ENCODE peak calls at places on chromosome 5, in seven cellular contexts. V, W, J, M, K, D and A are unnamed samples.

GRCh38 chr5:142143878-142144277 is 35.3 kb downstream of the NDFIP1 start:
- DNase-seq in K (no peak), V (no peak), W (peak), J (peak), M (peak), D (no peak), A (peak)

GRCh38 chr5:44945743-44946142 is 137.0 kb downstream of the MRPS30 start:
- DNase-seq in J (no peak), D (no peak), W (no peak), V (no peak), K (no peak), M (no peak), A (no peak)

GRCh38 chr5:96753848-96754247 is 53.9 kb downstream of the ERAP1 start:
- DNase-seq in V (no peak), D (no peak), K (no peak), J (no peak), M (peak), W (no peak), A (no peak)

GRCh38 chr5:111278824-111279504 is 54.8 kb downstream of the CAMK4 start:
- DNase-seq in M (peak), W (peak), J (peak), V (peak), D (peak), K (peak), A (peak)

GRCh38 chr5:42982107-42982622 is 58.0 kb downstream of the ANXA2R start:
- DNase-seq in D (no peak), J (no peak), V (no peak), W (peak), M (peak), K (no peak), A (no peak)

GRCh38 chr5:155539958-155540595 is 526.5 kb downstream of the KIF4B start:
- DNase-seq in W (peak), M (no peak), D (no peak), J (no peak), V (no peak), K (no peak), A (no peak)

GRCh38 chr5:175590471-175590881 is 67.4 kb upstream of the HRH2 start:
- DNase-seq in J (peak), V (no peak), K (no peak), M (no peak), D (no peak), W (no peak), A (peak)

GRCh38 chr5:134851307-134851923 is 5.6 kb downstream of the C5orf24 start:
- DNase-seq in J (peak), D (no peak), M (peak), V (no peak), K (no peak), W (no peak), A (peak)

GRCh38 chr5:126178521-126178920 is 244.7 kb upstream of the GRAMD2B start:
- DNase-seq in D (no peak), M (no peak), K (no peak), W (no peak), V (peak), J (peak), A (no peak)

GRCh38 chr5:144315026-144315425 is 144.4 kb downstream of the KCTD16 start:
- DNase-seq in V (no peak), W (no peak), K (no peak), J (no peak), M (no peak), D (no peak), A (no peak)

GRCh38 chr5:136155769-136156168 is 23.1 kb downstream of the SMAD5 start:
- DNase-seq in V (no peak), W (no peak), M (no peak), J (peak), K (no peak), D (no peak), A (no peak)

GRCh38 chr5:108001222-108001621 is 330.5 kb upstream of the EFNA5 start:
- DNase-seq in D (no peak), V (no peak), W (no peak), M (no peak), K (no peak), J (no peak), A (no peak)

GRCh38 chr5:159097461-159098284 is 2.0 kb downstream of the EBF1 start:
- DNase-seq in K (peak), J (peak), D (no peak), V (no peak), M (no peak), W (peak), A (no peak)

GRCh38 chr5:128213340-128213739 is 129.8 kb downstream of the SLC12A2 start:
- DNase-seq in W (peak), J (peak), D (no peak), M (peak), K (peak), V (peak), A (peak)

GRCh38 chr5:169873642-169874041 is 106.7 kb downstream of the INSYN2B start:
- DNase-seq in M (no peak), K (no peak), V (no peak), J (peak), D (no peak), W (no peak), A (no peak)

GRCh38 chr5:83516361-83516760 is 44.8 kb downstream of the VCAN start:
- DNase-seq in W (no peak), K (no peak), V (no peak), M (no peak), J (peak), D (no peak), A (no peak)

GRCh38 chr5:546376-546908 is 22.2 kb upstream of the SLC9A3 start:
- DNase-seq in J (no peak), D (no peak), M (no peak), K (peak), V (no peak), W (no peak), A (no peak)

GRCh38 chr5:159655757-159656409 is 260.4 kb upstream of the ADRA1B start:
- DNase-seq in D (no peak), M (no peak), K (no peak), W (no peak), V (no peak), J (no peak), A (no peak)

GRCh38 chr5:180915924-180916323 is 17.0 kb downstream of the BTNL8 start:
- DNase-seq in W (no peak), M (no peak), D (no peak), J (no peak), K (no peak), V (no peak), A (no peak)

GRCh38 chr5:150395690-150395979 is 17.1 kb downstream of the CD74 start:
- DNase-seq in M (no peak), V (no peak), J (no peak), D (no peak), W (no peak), K (no peak), A (no peak)

GRCh38 chr5:126594676-126595485 is at the start of gene ALDH7A1:
- DNase-seq in J (peak), V (peak), M (peak), W (peak), D (peak), K (peak), A (peak)

GRCh38 chr5:151345808-151346478 is 1.4 kb downstream of the SLC36A2 start:
- DNase-seq in V (no peak), K (no peak), M (no peak), J (peak), W (no peak), D (no peak), A (peak)

GRCh38 chr5:83729389-83729788 is 8.7 kb upstream of the HAPLN1 start:
- DNase-seq in D (no peak), W (no peak), V (no peak), J (no peak), K (no peak), M (no peak), A (no peak)

GRCh38 chr5:2300421-2300820 is 417.7 kb upstream of the IRX4 start:
- DNase-seq in V (no peak), M (no peak), W (no peak), D (no peak), J (no peak), K (peak), A (no peak)

GRCh38 chr5:172180936-172181335 is 7.1 kb downstream of the STK10 start:
- DNase-seq in M (no peak), J (no peak), D (peak), V (no peak), K (no peak), W (no peak), A (no peak)

GRCh38 chr5:67960939-67961338 is 254.6 kb upstream of the PIK3R1 start:
- DNase-seq in W (no peak), D (no peak), M (no peak), K (no peak), J (no peak), V (no peak), A (peak)

GRCh38 chr5:39360483-39361071 is 3.7 kb downstream of the C9 start:
- DNase-seq in M (peak), J (no peak), V (no peak), W (no peak), D (no peak), K (no peak), A (peak)

GRCh38 chr5:179409806-179410205 is 64.5 kb upstream of the ADAMTS2 start:
- DNase-seq in M (no peak), D (no peak), V (no peak), J (peak), W (no peak), K (no peak), A (no peak)

GRCh38 chr5:136123236-136123768 is 9.3 kb upstream of the SMAD5 start:
- DNase-seq in D (no peak), J (no peak), V (peak), M (no peak), W (no peak), K (no peak), A (peak)

GRCh38 chr5:31328031-31328430 is 134.5 kb downstream of the CDH6 start:
- DNase-seq in D (no peak), J (no peak), V (no peak), W (no peak), K (no peak), M (no peak), A (no peak)

GRCh38 chr5:44199408-44199807 is 189.8 kb downstream of the FGF10 start:
- DNase-seq in V (no peak), K (no peak), M (no peak), W (no peak), J (no peak), D (no peak), A (no peak)

GRCh38 chr5:61332369-61332745 is 299 bp downstream of the ZSWIM6 start:
- DNase-seq in W (peak), J (peak), M (no peak), D (peak), K (peak), V (no peak), A (no peak)

GRCh38 chr5:176185133-176185733 is 53.0 kb upstream of the SIMC1 start:
- DNase-seq in V (no peak), D (no peak), W (no peak), K (no peak), M (no peak), J (no peak), A (peak)

GRCh38 chr5:168978015-168978414 is 322.9 kb downstream of the SLIT3 start:
- DNase-seq in K (no peak), W (no peak), D (no peak), J (peak), M (no peak), V (no peak), A (peak)

GRCh38 chr5:132264546-132265335 is 7.2 kb downstream of the PDLIM4 start:
- DNase-seq in M (no peak), J (no peak), W (no peak), V (no peak), K (peak), D (no peak), A (no peak)

GRCh38 chr5:132262882-132263547 is 5.5 kb downstream of the PDLIM4 start:
- DNase-seq in M (no peak), D (no peak), W (no peak), J (no peak), K (no peak), V (no peak), A (no peak)

GRCh38 chr5:132261881-132262845 is 4.7 kb downstream of the PDLIM4 start:
- DNase-seq in J (no peak), M (no peak), K (peak), D (no peak), V (no peak), W (no peak), A (no peak)

GRCh38 chr5:132265336-132266030 is 8.0 kb downstream of the PDLIM4 start:
- DNase-seq in K (peak), M (peak), J (peak), V (peak), D (no peak), W (no peak), A (peak)

DNA sequence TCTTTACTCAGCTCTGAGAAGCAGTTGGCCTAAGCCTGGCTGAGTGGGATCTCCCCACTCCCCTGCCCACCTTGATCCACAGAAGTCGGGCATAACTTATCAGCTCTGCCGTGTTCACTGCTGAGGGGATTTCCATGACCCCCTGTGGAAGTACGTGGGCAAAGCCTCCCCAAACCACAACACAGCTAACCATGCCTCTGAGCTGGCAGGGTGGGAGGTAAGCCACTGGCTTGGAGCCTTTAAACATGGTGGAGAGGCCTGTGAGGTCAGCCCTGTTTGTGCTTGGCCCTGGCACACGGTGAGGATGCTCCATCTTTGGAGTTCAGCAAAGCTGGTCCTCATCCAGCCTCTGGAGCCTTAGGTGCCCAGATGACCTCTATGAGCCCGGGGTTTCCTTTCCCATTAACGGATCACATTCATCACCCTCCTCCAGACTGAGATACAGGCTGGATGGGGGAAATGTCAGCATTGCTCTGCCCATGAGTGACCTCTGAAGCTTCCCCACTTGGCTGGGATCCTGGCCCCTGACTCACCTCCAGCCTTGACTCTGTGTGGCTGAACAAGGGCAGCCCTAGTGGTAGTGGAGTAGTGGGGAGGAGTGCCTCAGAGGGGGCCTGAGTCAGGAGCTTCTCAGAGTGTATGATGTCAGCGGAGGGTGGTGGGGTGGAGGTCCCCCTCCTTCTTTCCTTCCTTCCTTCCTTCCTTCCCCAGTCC is 6.2 kb downstream of the PDLIM4 start:
- DNase-seq in J (peak), D (no peak), V (no peak), M (peak), K (peak), W (no peak), A (peak)
- H3K27ac ChIP-seq in J (no peak), D (no peak), V (no peak), M (peak), K (peak), W (no peak), A (peak)

DNA sequence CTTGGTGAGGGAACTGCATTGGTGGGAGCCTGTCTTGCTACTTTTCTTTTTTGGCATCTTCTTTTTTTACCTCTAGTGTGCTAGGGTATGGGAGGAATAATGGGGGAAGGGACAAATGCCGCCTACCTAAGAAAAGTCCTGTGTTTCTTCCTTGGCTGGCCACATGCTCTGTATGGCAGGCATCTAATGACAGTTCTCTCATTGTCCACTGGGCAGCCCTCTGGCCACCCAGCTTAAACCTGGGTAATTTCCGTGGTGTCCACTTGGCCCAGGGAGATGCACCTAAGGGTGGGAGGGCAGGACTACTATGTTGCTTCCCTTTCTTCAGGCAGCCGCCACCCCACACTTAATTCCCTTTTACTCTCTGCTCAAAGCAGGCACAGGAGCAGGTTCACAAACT is 173.1 kb downstream of the YTHDC2 start:
- DNase-seq in J (no peak), M (no peak), W (no peak), K (no peak), D (no peak), V (no peak), A (no peak)
- TF ChIP-seq CTCF in J (no peak), M (no peak), W (no peak), K (no peak), D (no peak), V (no peak), A (no peak)

GRCh38 chr5:36965179-36965578 is 88.6 kb downstream of the NIPBL start:
- DNase-seq in M (no peak), J (no peak), K (no peak), V (no peak), W (no peak), D (no peak), A (no peak)

GRCh38 chr5:36969700-36970395 is 93.3 kb downstream of the NIPBL start:
- DNase-seq in J (no peak), W (no peak), K (no peak), D (no peak), M (no peak), V (no peak), A (no peak)
- H3K27ac ChIP-seq in J (no peak), W (no peak), K (no peak), D (no peak), M (no peak), V (no peak), A (no peak)

DNA sequence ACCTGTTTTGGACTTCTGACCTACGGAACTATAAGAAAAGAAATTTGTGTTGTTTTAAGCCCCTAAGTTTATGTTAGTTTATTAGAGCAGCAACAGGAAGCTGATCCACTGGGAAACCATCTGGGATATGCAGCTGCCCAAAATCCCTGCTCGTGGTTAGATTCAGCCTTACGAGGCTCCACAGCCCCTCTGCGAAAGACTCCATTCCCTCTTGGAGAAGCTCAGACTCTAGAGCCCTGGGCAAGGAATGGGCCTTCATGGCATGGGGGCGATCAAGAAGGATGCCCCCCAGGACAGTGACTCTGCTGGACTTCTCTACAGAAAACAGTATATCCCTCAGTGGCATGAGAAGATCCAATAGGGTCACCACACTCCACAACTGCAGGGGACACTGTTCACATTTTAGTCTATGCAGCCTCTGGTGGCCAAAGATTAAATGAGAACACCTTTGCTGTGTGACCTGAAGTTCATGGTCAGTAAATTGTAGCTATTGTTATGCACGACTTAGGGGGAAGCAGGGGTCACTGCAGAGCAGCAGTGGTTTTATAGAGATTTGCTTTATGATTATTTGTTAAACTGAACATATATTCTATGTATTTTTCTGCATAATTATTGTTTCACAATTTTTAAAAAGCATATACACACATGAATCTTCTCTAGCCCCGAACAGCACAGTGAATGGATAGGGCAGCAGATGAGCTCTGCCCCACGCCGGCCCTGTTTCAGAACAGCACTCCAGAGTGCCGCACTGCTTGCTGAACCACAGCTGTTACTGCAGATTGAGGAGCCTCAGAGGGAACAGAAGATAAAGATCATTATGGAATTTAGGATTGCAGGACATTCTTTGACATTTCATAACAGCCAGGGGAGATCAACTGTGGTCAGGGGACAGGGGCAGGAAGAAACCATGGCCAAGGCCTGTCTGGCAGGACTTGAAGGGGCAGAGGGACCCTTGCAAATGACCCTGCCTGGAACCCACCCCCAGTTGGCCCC is 20.9 kb downstream of the IRF1 start:
- DNase-seq in V (no peak), W (no peak), D (no peak), M (no peak), J (peak), K (peak), A (no peak)
- TF ChIP-seq CTCF in V (no peak), W (no peak), D (no peak), M (no peak), J (no peak), K (no peak), A (no peak)